ENCODE peak calls at places on chromosomes 11 and 22, in six cellular contexts. I is cardiac muscle cell, N is neural progenitor cell, M is hepatocyte, Z is tibial nerve, K is endodermal cell. E is an unnamed sample.

GRCh38 chr11:13010737-13011342 is 1.7 kb downstream of the RASSF10 start:
- DNase-seq in I (peak), N (peak), M (peak), Z (no peak), K (peak), E (peak)

GRCh38 chr11:63999349-64000025 is 13.2 kb downstream of the OTUB1 start:
- DNase-seq in I (peak), N (peak), M (peak), Z (no peak), K (peak), E (no peak)

GRCh38 chr22:44207173-44207980 is 26.7 kb downstream of the PARVG start:
- DNase-seq in I (no peak), N (no peak), M (no peak), Z (no peak), K (no peak), E (no peak)

GRCh38 chr11:25902476-25902875 is 429.5 kb upstream of the ANO3 start:
- DNase-seq in I (no peak), N (no peak), M (no peak), Z (no peak), K (no peak), E (no peak)

GRCh38 chr22:46465348-46465725 is 72.1 kb downstream of the CELSR1 start:
- DNase-seq in I (no peak), N (no peak), M (no peak), Z (no peak), K (no peak), E (no peak)

GRCh38 chr11:87092567-87092966 is 54.8 kb downstream of the TMEM135 start:
- DNase-seq in I (no peak), N (no peak), M (no peak), Z (no peak), K (no peak), E (no peak)

GRCh38 chr11:73921180-73921579 is 29.6 kb upstream of the DNAJB13 start:
- DNase-seq in I (no peak), N (no peak), M (no peak), Z (no peak), K (no peak), E (no peak)

GRCh38 chr11:31412946-31413345 is 43.3 kb downstream of the DNAJC24 start:
- DNase-seq in I (peak), N (no peak), M (no peak), Z (no peak), K (no peak), E (no peak)

GRCh38 chr11:58912124-58912523 is 27.2 kb upstream of the GLYATL1 start:
- DNase-seq in I (no peak), N (no peak), M (no peak), Z (no peak), K (no peak), E (no peak)

GRCh38 chr11:12288212-12288933 is 89.0 kb upstream of the PARVA start:
- DNase-seq in I (peak), N (peak), M (peak), Z (peak), K (peak), E (peak)

GRCh38 chr22:28909375-28909774 is 26.0 kb downstream of the ZNRF3 start:
- DNase-seq in I (peak), N (no peak), M (no peak), Z (no peak), K (no peak), E (peak)

GRCh38 chr11:79437981-79438630 is 2.7 kb downstream of the TENM4 start:
- DNase-seq in I (peak), N (peak), M (peak), Z (peak), K (no peak), E (no peak)

GRCh38 chr11:15493066-15493465 is 378.3 kb downstream of the INSC start:
- DNase-seq in I (peak), N (no peak), M (no peak), Z (no peak), K (no peak), E (no peak)

GRCh38 chr11:110962907-110963306 is 250.7 kb upstream of the ARHGAP20 start:
- DNase-seq in I (no peak), N (no peak), M (no peak), Z (no peak), K (no peak), E (no peak)

GRCh38 chr11:2575611-2576051 is 124.2 kb downstream of the KCNQ1OT1 start:
- DNase-seq in I (no peak), N (no peak), M (no peak), Z (no peak), K (no peak), E (no peak)

GRCh38 chr22:44067901-44068300 is 43.8 kb downstream of the PARVB start:
- DNase-seq in I (no peak), N (no peak), M (no peak), Z (no peak), K (no peak), E (no peak)

GRCh38 chr11:37105456-37105855 is 507.4 kb upstream of the RAG2 start:
- DNase-seq in I (peak), N (no peak), M (no peak), Z (no peak), K (no peak), E (no peak)

GRCh38 chr11:113147249-113147648 is 167.1 kb upstream of the TTC12 start:
- DNase-seq in I (peak), N (peak), M (no peak), Z (no peak), K (peak), E (no peak)

GRCh38 chr11:72702842-72703241 is 28.6 kb upstream of the PDE2A start:
- DNase-seq in I (no peak), N (no peak), M (no peak), Z (no peak), K (no peak), E (no peak)

GRCh38 chr22:37526376-37526775 is 7.2 kb upstream of the CARD10 start:
- DNase-seq in I (peak), N (no peak), M (no peak), Z (no peak), K (no peak), E (no peak)

GRCh38 chr11:71452354-71453020 is 516 bp upstream of the NADSYN1 start:
- DNase-seq in I (peak), N (peak), M (peak), Z (no peak), K (no peak), E (peak)

GRCh38 chr11:16049611-16050010 is 306.7 kb downstream of the SOX6 start:
- DNase-seq in I (no peak), N (peak), M (no peak), Z (no peak), K (peak), E (no peak)

GRCh38 chr22:26259510-26259909 is 90.2 kb downstream of the SEZ6L start:
- DNase-seq in I (peak), N (peak), M (peak), Z (no peak), K (peak), E (peak)

GRCh38 chr11:102387056-102387781 is 40.2 kb downstream of the BIRC2 start:
- DNase-seq in I (no peak), N (no peak), M (no peak), Z (no peak), K (no peak), E (no peak)

GRCh38 chr22:35043251-35043931 is 22.6 kb upstream of the ISX start:
- DNase-seq in I (no peak), N (no peak), M (no peak), Z (no peak), K (peak), E (no peak)

GRCh38 chr22:35400335-35400680 is 368 bp downstream of the MCM5 start:
- DNase-seq in I (no peak), N (peak), M (no peak), Z (no peak), K (no peak), E (no peak)

GRCh38 chr11:103671143-103671651 is 365.2 kb upstream of the DDI1 start:
- DNase-seq in I (no peak), N (no peak), M (no peak), Z (no peak), K (no peak), E (no peak)
- TF ChIP-seq CTCF in I (no peak), N (peak), M (no peak), Z (no peak), K (peak), E (no peak)

DNA sequence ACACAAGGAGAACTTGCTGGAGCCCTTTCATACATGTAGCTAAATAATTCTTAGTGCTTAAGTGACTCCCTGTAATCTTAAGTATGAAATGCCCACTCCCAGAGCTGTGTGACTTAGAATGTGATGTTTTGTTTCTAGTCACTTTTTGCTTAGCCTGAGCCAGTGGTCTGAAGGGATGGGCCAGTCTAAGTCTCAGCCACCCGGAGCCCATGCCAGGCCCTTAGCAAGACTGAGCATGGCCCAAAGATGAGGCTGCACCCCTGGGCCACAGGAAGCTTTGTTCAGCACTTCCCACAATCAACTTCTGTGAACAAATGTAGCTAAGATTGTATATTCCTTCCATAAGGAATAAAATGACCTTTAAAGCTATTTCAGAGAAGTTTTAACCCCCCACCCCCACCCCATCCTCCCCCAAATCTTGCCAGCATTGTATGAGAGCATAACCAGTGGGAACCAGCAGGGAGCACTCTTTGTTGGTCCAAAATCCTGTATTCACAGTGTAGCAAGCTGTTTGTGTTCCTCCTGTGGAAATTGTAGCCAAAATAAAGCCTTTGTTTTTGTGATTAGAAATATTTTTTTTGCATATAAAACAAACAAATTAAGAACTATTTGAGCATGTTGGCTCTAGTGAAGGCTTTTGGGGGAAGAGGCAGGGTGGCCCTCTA is 73.8 kb upstream of the GAL start:
- DNase-seq in I (peak), N (peak), M (no peak), Z (no peak), K (no peak), E (no peak)
- TF ChIP-seq CTCF in I (peak), N (peak), M (peak), Z (no peak), K (peak), E (no peak)

GRCh38 chr22:39212721-39213376 is 31.9 kb downstream of the PDGFB start:
- DNase-seq in I (peak), N (peak), M (no peak), Z (no peak), K (peak), E (peak)
- TF ChIP-seq CTCF in I (peak), N (peak), M (no peak), Z (no peak), K (peak), E (no peak)

DNA sequence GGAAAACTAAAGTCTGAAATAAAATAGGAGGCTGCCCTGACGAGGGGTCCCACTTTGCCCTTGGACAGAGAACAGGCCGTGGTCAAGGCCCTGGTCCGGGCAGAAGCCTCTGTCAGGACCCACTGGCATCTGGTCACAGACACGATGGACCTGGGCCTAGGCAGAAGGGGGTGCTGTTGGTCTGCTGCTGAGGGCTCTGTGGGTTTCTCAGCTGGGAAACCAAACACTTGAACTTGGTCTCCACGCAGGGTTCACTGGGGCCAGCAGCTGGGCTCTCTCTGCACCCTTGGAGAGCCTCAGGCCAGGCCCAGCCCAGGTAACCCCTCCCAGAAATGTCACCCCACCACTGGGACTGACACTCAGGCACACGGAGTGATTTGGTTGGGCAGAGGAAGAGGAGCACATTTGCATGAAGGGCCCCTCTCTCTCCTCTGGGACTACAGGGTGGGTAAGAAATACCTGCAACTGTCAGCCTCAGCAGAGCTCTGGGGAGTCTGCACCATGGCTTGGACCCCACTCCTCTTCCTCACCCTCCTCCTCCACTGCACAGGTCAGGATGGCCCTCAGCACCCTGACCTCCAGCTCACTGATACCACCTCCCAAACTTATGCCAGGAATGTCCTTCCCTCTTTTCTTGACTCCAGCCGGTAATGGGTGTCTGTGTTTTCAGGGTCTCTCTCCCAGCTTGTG is 48.1 kb upstream of the TOP3B start:
- DNase-seq in I (peak), N (no peak), M (peak), Z (peak), K (peak), E (peak)
- TF ChIP-seq CTCF in I (peak), N (peak), M (peak), Z (peak), K (peak), E (peak)

GRCh38 chr11:67177399-67178281 is 58.6 kb downstream of the KDM2A start:
- DNase-seq in I (no peak), N (no peak), M (no peak), Z (no peak), K (no peak), E (no peak)

GRCh38 chr11:67178878-67179277 is 59.8 kb downstream of the KDM2A start:
- DNase-seq in I (peak), N (no peak), M (no peak), Z (no peak), K (no peak), E (no peak)

GRCh38 chr11:67174311-67174710 is 55.2 kb downstream of the KDM2A start:
- DNase-seq in I (no peak), N (no peak), M (no peak), Z (no peak), K (no peak), E (no peak)

GRCh38 chr11:67178421-67178820 is 59.4 kb downstream of the KDM2A start:
- DNase-seq in I (no peak), N (no peak), M (no peak), Z (no peak), K (no peak), E (no peak)

DNA sequence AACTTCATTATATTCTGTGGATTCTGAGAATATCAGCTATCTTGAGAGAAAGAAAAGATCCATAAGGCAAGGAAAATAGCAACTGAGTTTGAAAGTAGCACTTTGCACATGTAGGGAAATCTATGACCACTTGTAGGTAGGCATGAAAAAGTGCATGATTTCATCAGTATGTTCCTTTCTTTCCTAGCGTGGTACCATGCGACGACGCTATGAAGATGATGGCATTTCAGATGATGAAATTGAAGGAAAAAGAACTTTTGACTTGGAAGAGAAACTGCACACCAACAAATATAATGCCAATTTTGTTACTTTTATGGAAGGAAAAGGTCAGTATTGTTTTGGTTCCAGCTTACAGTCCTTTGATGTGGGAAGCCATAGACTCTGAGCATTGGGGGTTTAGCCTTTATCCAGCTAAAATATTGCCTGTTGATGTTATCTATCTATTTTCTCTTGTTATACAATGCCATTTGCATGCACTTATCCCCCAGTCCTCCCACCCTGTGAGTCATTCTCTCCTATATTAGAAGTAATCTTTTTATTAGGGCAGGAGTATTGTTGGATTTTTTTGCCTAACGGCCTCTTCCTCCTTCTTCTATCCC is 60.9 kb downstream of the KDM2A start:
- DNase-seq in I (no peak), N (no peak), M (no peak), Z (no peak), K (no peak), E (no peak)
- TF ChIP-seq CTCF in I (no peak), N (no peak), M (no peak), Z (no peak), K (no peak), E (no peak)

GRCh38 chr11:116732740-116733385 is 39.9 kb downstream of the BUD13 start:
- DNase-seq in I (peak), N (peak), M (peak), Z (peak), K (peak), E (peak)

GRCh38 chr11:116733386-116733755 is 39.4 kb downstream of the BUD13 start:
- DNase-seq in I (no peak), N (no peak), M (no peak), Z (no peak), K (no peak), E (no peak)

GRCh38 chr11:116733959-116734517 is 38.7 kb downstream of the BUD13 start:
- DNase-seq in I (no peak), N (peak), M (no peak), Z (no peak), K (no peak), E (no peak)

GRCh38 chr11:116738975-116739374 is 33.8 kb downstream of the BUD13 start:
- DNase-seq in I (no peak), N (no peak), M (no peak), Z (no peak), K (no peak), E (no peak)

DNA sequence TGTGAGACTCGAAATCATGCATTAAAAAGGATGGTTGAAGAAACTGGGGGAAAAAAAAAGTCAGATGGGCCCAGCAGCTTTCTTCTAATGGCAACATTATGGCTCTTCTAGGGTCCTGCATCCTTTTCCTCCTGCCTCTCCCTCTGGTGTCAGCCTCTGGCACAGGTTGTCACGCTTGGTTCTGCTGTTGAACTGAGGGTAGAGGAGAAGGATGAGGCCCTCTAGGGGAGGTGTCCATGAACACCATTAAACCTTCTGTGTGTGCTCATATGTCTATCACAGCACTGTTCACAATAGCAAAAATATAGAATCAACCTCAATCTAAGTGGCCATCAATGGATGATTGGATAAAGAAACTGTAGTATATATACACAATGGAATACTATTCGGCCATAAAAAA is 36.0 kb downstream of the BUD13 start:
- DNase-seq in I (no peak), N (no peak), M (no peak), Z (no peak), K (peak), E (no peak)
- TF ChIP-seq CTCF in I (no peak), N (no peak), M (no peak), Z (no peak), K (peak), E (no peak)

GRCh38 chr22:22061085-22062077 is 78.8 kb upstream of the TOP3B start:
- DNase-seq in I (peak), N (no peak), M (peak), Z (peak), K (no peak), E (no peak)
- TF ChIP-seq CTCF in I (peak), N (no peak), M (peak), Z (peak), K (no peak), E (no peak)

E was measured in Calu3.